ENCODE peak calls at places on chromosomes 5 and 9, in ten cellular contexts. N, J, P, C, A, R, K, I, S and D are unnamed samples.

GRCh38 chr5:141223112-141223783 is at the start of gene PCDHB14:
- DNase-seq in S (no peak), A (peak; percentile 54), P (peak; percentile 16), I (no peak), C (peak; percentile 75), N (peak; percentile 78), R (no peak), K (no peak), J (peak; percentile 41), D (no peak)

GRCh38 chr5:10528056-10528816 is 35.6 kb upstream of the ANKRD33B start:
- DNase-seq in A (peak; percentile 70), C (no peak), R (peak; percentile 31), S (no peak), K (no peak), J (peak; percentile 27), N (no peak), I (no peak), P (no peak), D (peak; percentile 45)

GRCh38 chr9:12702160-12702758 is 9.1 kb downstream of the TYRP1 start:
- DNase-seq in P (no peak), A (peak; percentile 40), J (peak; percentile 87), C (no peak), S (no peak), K (no peak), N (no peak), I (no peak), R (no peak), D (no peak)

GRCh38 chr5:118605761-118606160 is 382.6 kb downstream of the DTWD2 start:
- DNase-seq in K (no peak), I (no peak), A (no peak), R (no peak), J (no peak), C (no peak), P (no peak), S (no peak), N (no peak), D (peak; percentile 4)

GRCh38 chr9:130239741-130240241 is 25.8 kb upstream of the HMCN2 start:
- DNase-seq in A (no peak), S (no peak), K (no peak), N (no peak), P (no peak), C (peak; percentile 27), J (no peak), R (no peak), I (peak; percentile 61), D (peak; percentile 69)

GRCh38 chr5:157215826-157216167 is 35.2 kb downstream of the ITK start:
- DNase-seq in I (no peak), A (no peak), S (no peak), N (no peak), J (no peak), P (no peak), K (no peak), R (no peak), C (no peak), D (peak; percentile 50)

GRCh38 chr5:4294878-4295277 is 699.2 kb downstream of the IRX1 start:
- DNase-seq in A (no peak), N (no peak), K (no peak), J (no peak), S (no peak), C (no peak), P (no peak), R (no peak), I (no peak), D (no peak)

GRCh38 chr9:2722715-2723114 is 5.4 kb downstream of the KCNV2 start:
- DNase-seq in A (peak; percentile 29), P (no peak), N (no peak), C (no peak), S (no peak), R (no peak), I (no peak), K (no peak), J (peak; percentile 37), D (no peak)

GRCh38 chr9:23551171-23551795 is 274.8 kb downstream of the ELAVL2 start:
- DNase-seq in K (no peak), I (no peak), S (no peak), A (no peak), R (no peak), P (no peak), N (no peak), J (no peak), C (no peak), D (no peak)

GRCh38 chr5:38650540-38651275 is 94.3 kb upstream of the LIFR start:
- DNase-seq in K (no peak), S (no peak), N (peak; percentile 46), J (peak; percentile 32), C (no peak), I (no peak), P (no peak), A (no peak), R (no peak), D (no peak)

GRCh38 chr5:16137177-16137576 is 42.4 kb downstream of the MARCHF11 start:
- DNase-seq in R (no peak), S (no peak), K (no peak), C (no peak), P (no peak), N (no peak), I (no peak), A (no peak), J (no peak), D (no peak)

GRCh38 chr5:68848086-68848485 is 245.7 kb upstream of the SLC30A5 start:
- DNase-seq in K (no peak), A (no peak), J (no peak), R (no peak), P (no peak), S (no peak), N (no peak), I (no peak), C (no peak), D (no peak)

GRCh38 chr5:41368158-41368557 is 142.2 kb downstream of the PLCXD3 start:
- DNase-seq in R (no peak), S (no peak), P (no peak), A (peak; percentile 7), K (no peak), J (peak; percentile 64), I (no peak), N (no peak), C (no peak), D (no peak)

GRCh38 chr5:142319560-142320426 is 5.0 kb downstream of the SPRY4 start:
- DNase-seq in N (no peak), S (no peak), J (no peak), R (no peak), K (no peak), C (no peak), A (no peak), P (no peak), I (no peak), D (no peak)

GRCh38 chr5:157463081-157463480 is 3.1 kb downstream of the NIPAL4 start:
- DNase-seq in I (no peak), R (no peak), P (no peak), J (no peak), C (no peak), A (no peak), K (no peak), S (no peak), N (no peak), D (no peak)

GRCh38 chr9:4435197-4435596 is 55.1 kb upstream of the SLC1A1 start:
- DNase-seq in K (no peak), R (no peak), P (no peak), C (no peak), J (peak; percentile 76), A (peak; percentile 83), S (no peak), I (no peak), N (no peak), D (no peak)

GRCh38 chr9:123544007-123544827 is 188.2 kb downstream of the CRB2 start:
- DNase-seq in P (no peak), R (no peak), A (peak; percentile 78), K (no peak), N (peak; percentile 71), I (peak; percentile 49), J (peak; percentile 65), C (peak; percentile 38), S (no peak), D (peak; percentile 40)